ENCODE peak calls at places on chromosome 1, in ten cellular contexts. One of them, this sample, is unnamed.
A peak's percentile ranks its signal among the peaks of the same experiment; 100 is the strongest.

GRCh38 chr1:41670558-41670957 is 186.1 kb upstream of the EDN2 start:
- DNase-seq in suprapubic skin: no peak
- DNase-seq in OCI-LY7: no peak
- DNase-seq in effector memory CD4-positive, alpha-beta T cell: no peak
- DNase-seq in trophoblast cell: peak; percentile 15
- DNase-seq in IMR-90: peak; percentile 87
- DNase-seq in right atrium auricular region: no peak
- DNase-seq in stomach: no peak
- DNase-seq in thoracic aorta: no peak
- DNase-seq in psoas muscle: no peak
- DNase-seq in this sample: peak; percentile 66

GRCh38 chr1:8351693-8352470 is 34.0 kb downstream of the SLC45A1 start:
- DNase-seq in suprapubic skin: peak; percentile 68
- DNase-seq in psoas muscle: peak; percentile 67
- DNase-seq in OCI-LY7: peak; percentile 47
- DNase-seq in thoracic aorta: no peak
- DNase-seq in IMR-90: no peak
- DNase-seq in stomach: no peak
- DNase-seq in trophoblast cell: peak; percentile 51
- DNase-seq in effector memory CD4-positive, alpha-beta T cell: no peak
- DNase-seq in right atrium auricular region: no peak
- DNase-seq in this sample: peak; percentile 47

GRCh38 chr1:100622037-100622436 is 84.1 kb downstream of the GPR88 start:
- DNase-seq in thoracic aorta: peak; percentile 6
- DNase-seq in suprapubic skin: no peak
- DNase-seq in psoas muscle: no peak
- DNase-seq in effector memory CD4-positive, alpha-beta T cell: no peak
- DNase-seq in trophoblast cell: peak; percentile 70
- DNase-seq in OCI-LY7: no peak
- DNase-seq in right atrium auricular region: peak; percentile 61
- DNase-seq in IMR-90: peak; percentile 99
- DNase-seq in stomach: no peak
- DNase-seq in this sample: peak; percentile 88

GRCh38 chr1:42739753-42740700 is at the start of gene CLDN19:
- DNase-seq in stomach: no peak
- DNase-seq in right atrium auricular region: no peak
- DNase-seq in OCI-LY7: no peak
- DNase-seq in psoas muscle: no peak
- DNase-seq in thoracic aorta: no peak
- DNase-seq in trophoblast cell: peak; percentile 82
- DNase-seq in IMR-90: no peak
- DNase-seq in suprapubic skin: no peak
- DNase-seq in effector memory CD4-positive, alpha-beta T cell: no peak
- DNase-seq in this sample: no peak

GRCh38 chr1:5876251-5876650 is 116.0 kb downstream of the NPHP4 start:
- DNase-seq in effector memory CD4-positive, alpha-beta T cell: no peak
- DNase-seq in IMR-90: no peak
- DNase-seq in OCI-LY7: no peak
- DNase-seq in trophoblast cell: no peak
- DNase-seq in stomach: no peak
- DNase-seq in thoracic aorta: no peak
- DNase-seq in psoas muscle: peak; percentile 6
- DNase-seq in right atrium auricular region: no peak
- DNase-seq in suprapubic skin: no peak
- DNase-seq in this sample: no peak

GRCh38 chr1:94827434-94827833 is 7.3 kb downstream of the SLC44A3 start:
- DNase-seq in OCI-LY7: no peak
- DNase-seq in right atrium auricular region: no peak
- DNase-seq in suprapubic skin: no peak
- DNase-seq in stomach: no peak
- DNase-seq in trophoblast cell: no peak
- DNase-seq in IMR-90: no peak
- DNase-seq in effector memory CD4-positive, alpha-beta T cell: no peak
- DNase-seq in psoas muscle: no peak
- DNase-seq in thoracic aorta: no peak
- DNase-seq in this sample: no peak

GRCh38 chr1:226132731-226133503 is 53.6 kb downstream of the ACBD3 start:
- DNase-seq in IMR-90: no peak
- DNase-seq in trophoblast cell: peak; percentile 48
- DNase-seq in psoas muscle: no peak
- DNase-seq in suprapubic skin: no peak
- DNase-seq in effector memory CD4-positive, alpha-beta T cell: no peak
- DNase-seq in right atrium auricular region: peak; percentile 42
- DNase-seq in OCI-LY7: no peak
- DNase-seq in stomach: peak; percentile 71
- DNase-seq in thoracic aorta: no peak
- DNase-seq in this sample: no peak

GRCh38 chr1:113438505-113439271 is 48.4 kb downstream of the MAGI3 start:
- DNase-seq in suprapubic skin: no peak
- DNase-seq in stomach: no peak
- DNase-seq in IMR-90: no peak
- DNase-seq in OCI-LY7: no peak
- DNase-seq in trophoblast cell: no peak
- DNase-seq in right atrium auricular region: no peak
- DNase-seq in thoracic aorta: no peak
- DNase-seq in effector memory CD4-positive, alpha-beta T cell: no peak
- DNase-seq in psoas muscle: no peak
- DNase-seq in this sample: no peak

GRCh38 chr1:53415432-53415831 is 43.8 kb upstream of the DMRTB1 start:
- DNase-seq in thoracic aorta: no peak
- DNase-seq in stomach: no peak
- DNase-seq in trophoblast cell: no peak
- DNase-seq in OCI-LY7: no peak
- DNase-seq in effector memory CD4-positive, alpha-beta T cell: no peak
- DNase-seq in suprapubic skin: no peak
- DNase-seq in right atrium auricular region: no peak
- DNase-seq in psoas muscle: no peak
- DNase-seq in IMR-90: no peak
- DNase-seq in this sample: no peak

GRCh38 chr1:24003331-24003972 is 23.3 kb upstream of the SRSF10 start:
- DNase-seq in thoracic aorta: no peak
- DNase-seq in trophoblast cell: no peak
- DNase-seq in IMR-90: peak; percentile 84
- DNase-seq in suprapubic skin: no peak
- DNase-seq in right atrium auricular region: no peak
- DNase-seq in OCI-LY7: peak; percentile 25
- DNase-seq in effector memory CD4-positive, alpha-beta T cell: no peak
- DNase-seq in psoas muscle: no peak
- DNase-seq in stomach: no peak
- DNase-seq in this sample: peak; percentile 74

GRCh38 chr1:94055459-94056122 is 65.4 kb downstream of the ABCA4 start:
- DNase-seq in suprapubic skin: no peak
- DNase-seq in trophoblast cell: no peak
- DNase-seq in thoracic aorta: no peak
- DNase-seq in OCI-LY7: no peak
- DNase-seq in right atrium auricular region: no peak
- DNase-seq in psoas muscle: no peak
- DNase-seq in stomach: no peak
- DNase-seq in effector memory CD4-positive, alpha-beta T cell: no peak
- DNase-seq in IMR-90: no peak
- DNase-seq in this sample: peak; percentile 57

GRCh38 chr1:13817906-13818305 is 117.9 kb downstream of the PRDM2 start:
- DNase-seq in thoracic aorta: no peak
- DNase-seq in trophoblast cell: no peak
- DNase-seq in psoas muscle: no peak
- DNase-seq in IMR-90: no peak
- DNase-seq in stomach: no peak
- DNase-seq in effector memory CD4-positive, alpha-beta T cell: no peak
- DNase-seq in right atrium auricular region: no peak
- DNase-seq in OCI-LY7: no peak
- DNase-seq in suprapubic skin: no peak
- DNase-seq in this sample: no peak

GRCh38 chr1:113106910-113107309 is 33.9 kb downstream of the LRIG2 start:
- DNase-seq in OCI-LY7: no peak
- DNase-seq in effector memory CD4-positive, alpha-beta T cell: no peak
- DNase-seq in IMR-90: no peak
- DNase-seq in right atrium auricular region: no peak
- DNase-seq in trophoblast cell: no peak
- DNase-seq in psoas muscle: no peak
- DNase-seq in thoracic aorta: no peak
- DNase-seq in suprapubic skin: no peak
- DNase-seq in stomach: no peak
- DNase-seq in this sample: no peak

GRCh38 chr1:236742421-236743160 is 52.5 kb upstream of the MTR start:
- DNase-seq in OCI-LY7: no peak
- DNase-seq in psoas muscle: no peak
- DNase-seq in trophoblast cell: no peak
- DNase-seq in effector memory CD4-positive, alpha-beta T cell: no peak
- DNase-seq in suprapubic skin: no peak
- DNase-seq in thoracic aorta: no peak
- DNase-seq in IMR-90: no peak
- DNase-seq in right atrium auricular region: no peak
- DNase-seq in stomach: no peak
- DNase-seq in this sample: no peak

GRCh38 chr1:201329286-201329685 is 46.0 kb downstream of the PKP1 start:
- DNase-seq in OCI-LY7: no peak
- DNase-seq in IMR-90: peak; percentile 69
- DNase-seq in trophoblast cell: peak; percentile 27
- DNase-seq in stomach: no peak
- DNase-seq in effector memory CD4-positive, alpha-beta T cell: no peak
- DNase-seq in suprapubic skin: peak; percentile 46
- DNase-seq in thoracic aorta: no peak
- DNase-seq in psoas muscle: no peak
- DNase-seq in right atrium auricular region: no peak
- DNase-seq in this sample: peak; percentile 64

DNA sequence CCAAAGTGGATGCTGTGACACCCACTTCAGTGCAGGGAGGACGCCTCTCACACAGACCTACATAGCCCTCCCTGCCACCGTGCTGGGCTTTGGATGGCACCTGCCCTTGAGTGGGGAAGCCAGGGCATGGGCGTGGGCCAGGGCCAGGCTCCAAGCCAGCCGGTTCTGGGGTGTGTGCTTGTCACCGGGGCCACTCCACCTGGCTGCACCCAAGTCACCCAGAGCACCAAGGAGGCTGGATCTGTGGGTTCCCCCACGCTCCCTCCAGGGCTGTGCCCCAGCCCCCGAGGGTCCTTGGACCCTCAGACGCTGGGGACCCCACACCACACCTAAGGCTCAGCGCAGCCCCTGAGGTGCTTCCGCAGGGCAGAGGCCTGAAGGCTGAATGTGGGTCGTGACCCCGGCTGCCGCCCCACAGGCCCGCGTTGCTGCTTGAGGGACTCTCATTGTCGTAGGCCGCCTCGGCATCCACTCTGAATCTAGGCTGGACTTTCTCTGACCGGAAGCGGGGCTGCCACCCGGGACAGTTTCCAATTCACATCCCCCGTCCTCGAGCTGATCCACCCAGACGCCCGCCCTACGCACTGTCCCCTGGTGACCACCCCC is 1.5 kb downstream of the MXRA8 start:
- DNase-seq in suprapubic skin: no peak
- DNase-seq in stomach: peak; percentile 73
- DNase-seq in trophoblast cell: no peak
- DNase-seq in effector memory CD4-positive, alpha-beta T cell: no peak
- DNase-seq in thoracic aorta: no peak
- DNase-seq in right atrium auricular region: no peak
- DNase-seq in IMR-90: no peak
- DNase-seq in psoas muscle: no peak
- DNase-seq in OCI-LY7: no peak
- DNase-seq in this sample: peak; percentile 55
- H3K4me1 ChIP-seq in suprapubic skin: peaks cover 92% of the 10 kb centered on the region
- H3K4me1 ChIP-seq in stomach: peaks cover 95% of the 10 kb centered on the region
- H3K4me1 ChIP-seq in trophoblast cell: peaks cover 47% of the 10 kb centered on the region
- H3K4me1 ChIP-seq in effector memory CD4-positive, alpha-beta T cell: peaks cover 26% of the 10 kb centered on the region
- H3K4me1 ChIP-seq in thoracic aorta: peaks cover 74% of the 10 kb centered on the region
- H3K4me1 ChIP-seq in right atrium auricular region: no peaks in the 10 kb centered on the region
- H3K4me1 ChIP-seq in IMR-90: peaks cover 45% of the 10 kb centered on the region
- H3K4me1 ChIP-seq in psoas muscle: peaks cover 22% of the 10 kb centered on the region
- H3K4me1 ChIP-seq in OCI-LY7: peaks cover 16% of the 10 kb centered on the region
- H3K4me1 ChIP-seq in this sample: peaks cover 48% of the 10 kb centered on the region

GRCh38 chr1:31926252-31926651 is 11.9 kb downstream of the PTP4A2 start:
- DNase-seq in stomach: no peak
- DNase-seq in suprapubic skin: no peak
- DNase-seq in effector memory CD4-positive, alpha-beta T cell: no peak
- DNase-seq in psoas muscle: no peak
- DNase-seq in IMR-90: no peak
- DNase-seq in trophoblast cell: no peak
- DNase-seq in OCI-LY7: no peak
- DNase-seq in right atrium auricular region: no peak
- DNase-seq in thoracic aorta: no peak
- DNase-seq in this sample: no peak
- H3K4me1 ChIP-seq in stomach: peaks cover 98% of the 10 kb centered on the region
- H3K4me1 ChIP-seq in suprapubic skin: peaks cover 78% of the 10 kb centered on the region
- H3K4me1 ChIP-seq in effector memory CD4-positive, alpha-beta T cell: peaks cover 44% of the 10 kb centered on the region
- H3K4me1 ChIP-seq in psoas muscle: peaks cover 84% of the 10 kb centered on the region
- H3K4me1 ChIP-seq in IMR-90: peaks cover 16% of the 10 kb centered on the region
- H3K4me1 ChIP-seq in trophoblast cell: peaks cover 2% of the 10 kb centered on the region
- H3K4me1 ChIP-seq in OCI-LY7: peaks cover 100% of the 10 kb centered on the region
- H3K4me1 ChIP-seq in right atrium auricular region: no peaks in the 10 kb centered on the region
- H3K4me1 ChIP-seq in thoracic aorta: peaks cover 91% of the 10 kb centered on the region
- H3K4me1 ChIP-seq in this sample: peaks cover 81% of the 10 kb centered on the region

DNA sequence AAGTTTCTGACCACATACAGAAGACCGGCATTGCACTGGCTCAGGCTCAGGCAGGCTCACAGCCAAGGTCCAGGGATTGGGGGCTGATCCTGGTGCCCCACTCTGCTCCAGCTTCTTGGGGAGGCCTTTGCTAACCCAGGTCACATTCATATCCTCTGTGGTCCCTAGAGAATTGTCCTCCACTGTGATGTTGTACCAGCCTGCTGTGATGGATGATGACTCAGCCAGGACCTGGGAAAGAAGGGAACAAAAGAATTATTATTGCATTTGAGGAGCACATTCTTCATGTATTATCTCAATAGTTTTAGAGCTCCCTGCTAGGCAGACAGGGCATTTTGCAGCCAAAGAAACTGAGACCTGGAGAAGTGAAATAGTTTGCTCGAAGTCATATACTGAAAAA is 114.3 kb upstream of the ETV3 start:
- DNase-seq in IMR-90: no peak
- DNase-seq in trophoblast cell: peak; percentile 35
- DNase-seq in psoas muscle: no peak
- DNase-seq in thoracic aorta: no peak
- DNase-seq in right atrium auricular region: no peak
- DNase-seq in stomach: no peak
- DNase-seq in effector memory CD4-positive, alpha-beta T cell: no peak
- DNase-seq in OCI-LY7: no peak
- DNase-seq in suprapubic skin: no peak
- DNase-seq in this sample: no peak
- H3K4me1 ChIP-seq in IMR-90: no peaks in the 10 kb centered on the region
- H3K4me1 ChIP-seq in trophoblast cell: peaks cover 2% of the 10 kb centered on the region
- H3K4me1 ChIP-seq in psoas muscle: no peaks in the 10 kb centered on the region
- H3K4me1 ChIP-seq in thoracic aorta: no peaks in the 10 kb centered on the region
- H3K4me1 ChIP-seq in right atrium auricular region: no peaks in the 10 kb centered on the region
- H3K4me1 ChIP-seq in stomach: no peaks in the 10 kb centered on the region
- H3K4me1 ChIP-seq in effector memory CD4-positive, alpha-beta T cell: no peaks in the 10 kb centered on the region
- H3K4me1 ChIP-seq in OCI-LY7: no peaks in the 10 kb centered on the region
- H3K4me1 ChIP-seq in suprapubic skin: no peaks in the 10 kb centered on the region
- H3K4me1 ChIP-seq in this sample: no peaks in the 10 kb centered on the region

DNA sequence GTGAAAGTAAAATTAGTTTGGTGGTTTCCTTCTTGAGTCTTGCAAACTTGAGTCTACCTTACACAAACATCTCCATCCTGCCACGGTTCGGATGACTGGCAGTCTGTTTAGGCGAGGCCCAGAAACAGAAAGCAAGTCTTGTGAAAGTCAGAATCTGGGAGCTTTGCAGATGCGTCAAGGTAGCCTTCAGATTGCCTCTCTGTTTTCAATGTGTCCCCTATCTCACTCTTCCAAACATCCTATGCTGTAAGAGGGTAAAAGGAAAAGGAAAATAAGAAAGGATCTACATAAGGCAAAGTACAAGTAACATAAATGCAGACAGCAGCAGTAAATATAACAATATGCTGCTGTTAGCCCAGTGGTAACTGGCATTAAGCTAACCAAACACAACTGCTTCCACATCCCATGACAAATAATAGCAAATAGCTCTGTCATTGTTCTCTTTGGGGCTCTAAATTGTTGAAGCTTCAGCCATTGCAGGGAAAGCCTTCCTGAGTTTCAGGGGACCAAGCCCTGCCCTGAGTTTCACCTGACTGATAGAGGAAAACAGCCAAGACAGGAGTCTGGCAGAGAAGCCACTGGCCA is 26.2 kb upstream of the C1orf105 start:
- DNase-seq in thoracic aorta: no peak
- DNase-seq in stomach: peak; percentile 27
- DNase-seq in suprapubic skin: no peak
- DNase-seq in OCI-LY7: peak; percentile 59
- DNase-seq in effector memory CD4-positive, alpha-beta T cell: peak; percentile 22
- DNase-seq in IMR-90: peak; percentile 22
- DNase-seq in right atrium auricular region: no peak
- DNase-seq in trophoblast cell: no peak
- DNase-seq in psoas muscle: no peak
- DNase-seq in this sample: peak; percentile 51
- H3K4me1 ChIP-seq in thoracic aorta: peaks cover 76% of the 10 kb centered on the region
- H3K4me1 ChIP-seq in stomach: peaks cover 59% of the 10 kb centered on the region
- H3K4me1 ChIP-seq in suprapubic skin: peaks cover 61% of the 10 kb centered on the region
- H3K4me1 ChIP-seq in OCI-LY7: peaks cover 48% of the 10 kb centered on the region
- H3K4me1 ChIP-seq in effector memory CD4-positive, alpha-beta T cell: peaks cover 5% of the 10 kb centered on the region
- H3K4me1 ChIP-seq in IMR-90: peaks cover 2% of the 10 kb centered on the region
- H3K4me1 ChIP-seq in right atrium auricular region: no peaks in the 10 kb centered on the region
- H3K4me1 ChIP-seq in trophoblast cell: peaks cover 3% of the 10 kb centered on the region
- H3K4me1 ChIP-seq in psoas muscle: no peaks in the 10 kb centered on the region
- H3K4me1 ChIP-seq in this sample: peaks cover 40% of the 10 kb centered on the region

This sample was measured in adipocyte.